ENCODE peak calls at places on chromosomes 13 and 19, in eight cellular contexts. M is psoas muscle; U is activated CD8-positive, alpha-beta memory T cell treated with anti-CD3 and anti-CD28 coated beads for 1 hour; J is T-helper 2 cell; P is activated naive CD4-positive, alpha-beta T cell treated with Interleukin-2 at 50 U/mL for 16 hours; W is D341Med; F is iPS-NIHi11; Q is prostate gland. R is an unnamed sample.

GRCh38 chr19:51687791-51688664 is 5.1 kb upstream of the SPACA6 start:
- DNase-seq in F (peak), Q (no peak), U (no peak), M (peak), J (no peak), P (no peak), W (no peak), R (peak)

GRCh38 chr13:99639126-99639525 is 137.9 kb downstream of the TM9SF2 start:
- DNase-seq in F (no peak), P (no peak), M (no peak), U (no peak), J (no peak), W (no peak), Q (no peak), R (no peak)

GRCh38 chr13:30026093-30026492 is 175.7 kb upstream of the UBL3 start:
- DNase-seq in P (no peak), F (no peak), M (no peak), U (no peak), W (no peak), J (no peak), Q (no peak), R (no peak)

GRCh38 chr19:11881151-11881800 is 6.3 kb upstream of the ZNF69 start:
- DNase-seq in W (peak), U (peak), J (peak), M (peak), P (peak), Q (peak), F (peak), R (peak)

GRCh38 chr13:76992548-76993001 is 694 bp downstream of the CLN5 start:
- DNase-seq in W (no peak), M (no peak), J (no peak), U (no peak), Q (peak), P (peak), F (peak), R (peak)

GRCh38 chr19:14146789-14147216 is 10.4 kb upstream of the ASF1B start:
- DNase-seq in U (no peak), W (no peak), J (no peak), P (no peak), M (no peak), F (peak), Q (no peak), R (no peak)

GRCh38 chr19:7515471-7516226 is at the start of gene ZNF358:
- DNase-seq in F (peak), J (no peak), Q (peak), P (peak), W (peak), U (no peak), M (peak), R (peak)

GRCh38 chr19:8030906-8031305 is 21.7 kb upstream of the CCL25 start:
- DNase-seq in Q (no peak), U (no peak), M (no peak), P (no peak), F (no peak), J (no peak), W (no peak), R (no peak)

GRCh38 chr19:19748249-19748938 is 15.5 kb upstream of the ZNF14 start:
- DNase-seq in J (no peak), P (no peak), F (peak), W (peak), Q (no peak), M (no peak), U (no peak), R (no peak)

GRCh38 chr19:9757544-9758501 is 10.7 kb downstream of the ZNF846 start:
- DNase-seq in Q (no peak), M (no peak), W (no peak), P (no peak), U (no peak), F (no peak), J (no peak), R (no peak)

GRCh38 chr13:83048419-83048818 is 833.9 kb downstream of the SLITRK1 start:
- DNase-seq in F (no peak), P (no peak), W (no peak), M (no peak), Q (no peak), U (no peak), J (no peak), R (no peak)

GRCh38 chr13:35699181-35699580 is 222.7 kb upstream of the MAB21L1 start:
- DNase-seq in J (no peak), U (no peak), F (no peak), P (no peak), Q (no peak), W (no peak), M (peak), R (no peak)